ENCODE peak calls at places on chromosomes 3 and 15, in seven cellular contexts. Z is heart left ventricle, B is pancreas, K is mesendoderm, V is psoas muscle, R is thyroid gland, Y is uterus. E is an unnamed sample. For H3K36me3, the result is how much of the 10 kb centered on the place peaks cover.

GRCh38 chr3:130462089-130462488 is 54.9 kb upstream of the COL6A6 start:
- DNase-seq in Z (no peak), B (no peak), K (no peak), V (no peak), R (no peak), Y (no peak), E (no peak)

GRCh38 chr3:43405888-43406636 is 119.7 kb downstream of the SNRK start:
- DNase-seq in Z (peak), B (no peak), K (no peak), V (peak), R (no peak), Y (no peak), E (no peak)

GRCh38 chr3:42025388-42026138 is 63.7 kb upstream of the ULK4 start:
- DNase-seq in Z (peak), B (peak), K (peak), V (peak), R (peak), Y (peak), E (peak)

GRCh38 chr15:81303241-81304225 is 20.4 kb downstream of the STARD5 start:
- DNase-seq in Z (no peak), B (no peak), K (no peak), V (no peak), R (no peak), Y (no peak), E (no peak)

GRCh38 chr3:71504250-71505036 is 79.1 kb downstream of the FOXP1 start:
- DNase-seq in Z (no peak), B (no peak), K (no peak), V (no peak), R (no peak), Y (no peak), E (no peak)

GRCh38 chr15:64348455-64348854 is 7.5 kb downstream of the CSNK1G1 start:
- DNase-seq in Z (no peak), B (no peak), K (no peak), V (no peak), R (no peak), Y (no peak), E (no peak)

GRCh38 chr15:56965614-56966013 is 47.2 kb downstream of the TCF12 start:
- DNase-seq in Z (no peak), B (no peak), K (no peak), V (no peak), R (no peak), Y (no peak), E (no peak)

GRCh38 chr3:50853936-50854335 is 179.2 kb downstream of the DOCK3 start:
- DNase-seq in Z (no peak), B (no peak), K (no peak), V (no peak), R (no peak), Y (no peak), E (no peak)

GRCh38 chr3:132535575-132536441 is 61.3 kb upstream of the ACKR4 start:
- DNase-seq in Z (peak), B (peak), K (peak), V (no peak), R (peak), Y (peak), E (peak)

GRCh38 chr15:96869122-96869521 is 538.6 kb downstream of the NR2F2 start:
- DNase-seq in Z (no peak), B (no peak), K (no peak), V (no peak), R (no peak), Y (no peak), E (no peak)

GRCh38 chr3:118823626-118824025 is 211.0 kb downstream of the IGSF11 start:
- DNase-seq in Z (no peak), B (no peak), K (no peak), V (no peak), R (no peak), Y (no peak), E (no peak)

GRCh38 chr3:151835751-151836550 is 22.0 kb downstream of the AADAC start:
- DNase-seq in Z (no peak), B (no peak), K (peak), V (no peak), R (no peak), Y (no peak), E (no peak)

GRCh38 chr3:47542614-47543173 is 29.2 kb upstream of the ELP6 start:
- DNase-seq in Z (no peak), B (peak), K (no peak), V (peak), R (no peak), Y (peak), E (no peak)

GRCh38 chr3:183743231-183743630 is 45.6 kb downstream of the YEATS2 start:
- DNase-seq in Z (no peak), B (no peak), K (no peak), V (no peak), R (peak), Y (no peak), E (no peak)

GRCh38 chr3:102141913-102142210 is 292.5 kb downstream of the NFKBIZ start:
- DNase-seq in Z (no peak), B (no peak), K (no peak), V (no peak), R (no peak), Y (no peak), E (no peak)

GRCh38 chr3:124654470-124654845 is 75.8 kb upstream of the UMPS start:
- DNase-seq in Z (no peak), B (no peak), K (no peak), V (no peak), R (no peak), Y (no peak), E (no peak)

GRCh38 chr3:172787746-172788145 is 37.2 kb downstream of the ECT2 start:
- DNase-seq in Z (no peak), B (no peak), K (no peak), V (no peak), R (no peak), Y (no peak), E (no peak)

GRCh38 chr3:127065561-127066270 is 82.8 kb downstream of the PLXNA1 start:
- DNase-seq in Z (no peak), B (no peak), K (no peak), V (peak), R (no peak), Y (no peak), E (no peak)

GRCh38 chr15:67992834-67993233 is 61.3 kb upstream of the PIAS1 start:
- DNase-seq in Z (no peak), B (no peak), K (peak), V (no peak), R (no peak), Y (no peak), E (no peak)

GRCh38 chr3:188817920-188818239 is 353.9 kb upstream of the TPRG1 start:
- DNase-seq in Z (no peak), B (no peak), K (no peak), V (no peak), R (no peak), Y (no peak), E (no peak)

GRCh38 chr3:192816274-192816853 is 89.0 kb upstream of the FGF12 start:
- DNase-seq in Z (no peak), B (peak), K (peak), V (no peak), R (no peak), Y (no peak), E (peak)

GRCh38 chr15:89462198-89462912 is 34.0 kb downstream of the RHCG start:
- DNase-seq in Z (no peak), B (peak), K (no peak), V (no peak), R (no peak), Y (no peak), E (no peak)

GRCh38 chr3:48301020-48301813 is 32.2 kb downstream of the SPINK8 start:
- DNase-seq in Z (peak), B (peak), K (peak), V (peak), R (peak), Y (peak), E (peak)

GRCh38 chr3:36596411-36596810 is 167.9 kb downstream of the DCLK3 start:
- DNase-seq in Z (no peak), B (no peak), K (no peak), V (no peak), R (no peak), Y (no peak), E (no peak)

DNA sequence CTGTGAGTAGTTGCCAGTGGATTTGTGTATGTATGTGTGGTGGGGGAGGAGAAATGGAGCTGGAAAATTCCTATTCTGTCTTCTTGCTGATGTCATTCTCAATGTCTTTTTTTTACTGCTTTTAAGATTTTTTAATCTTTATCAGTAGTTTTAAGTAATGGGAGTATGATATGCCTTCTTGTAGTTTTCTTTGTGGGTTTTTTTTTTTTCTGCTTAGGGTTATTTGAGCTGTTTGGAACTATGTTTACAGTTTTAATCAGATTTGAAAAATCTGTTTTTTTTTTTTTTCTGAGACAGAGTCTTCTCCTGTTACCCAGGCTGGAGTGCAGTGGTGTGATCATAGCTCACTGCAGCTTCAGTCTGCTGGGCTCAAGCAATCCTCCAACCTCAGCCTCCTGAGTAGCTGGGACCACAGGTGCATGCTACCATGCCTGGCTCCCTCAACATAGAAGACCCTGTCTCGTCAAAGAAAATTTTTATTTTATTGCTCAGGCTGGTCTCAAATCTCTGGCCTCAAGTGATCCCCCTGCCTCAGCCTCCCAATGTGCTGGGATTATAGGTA is 37.1 kb downstream of the RPL39L start:
- DNase-seq in Z (no peak), B (no peak), K (no peak), V (no peak), R (peak), Y (no peak), E (no peak)
- H3K4me3 ChIP-seq in Z (peak), B (no peak), K (no peak), V (peak), R (no peak), Y (no peak), E (peak)

DNA sequence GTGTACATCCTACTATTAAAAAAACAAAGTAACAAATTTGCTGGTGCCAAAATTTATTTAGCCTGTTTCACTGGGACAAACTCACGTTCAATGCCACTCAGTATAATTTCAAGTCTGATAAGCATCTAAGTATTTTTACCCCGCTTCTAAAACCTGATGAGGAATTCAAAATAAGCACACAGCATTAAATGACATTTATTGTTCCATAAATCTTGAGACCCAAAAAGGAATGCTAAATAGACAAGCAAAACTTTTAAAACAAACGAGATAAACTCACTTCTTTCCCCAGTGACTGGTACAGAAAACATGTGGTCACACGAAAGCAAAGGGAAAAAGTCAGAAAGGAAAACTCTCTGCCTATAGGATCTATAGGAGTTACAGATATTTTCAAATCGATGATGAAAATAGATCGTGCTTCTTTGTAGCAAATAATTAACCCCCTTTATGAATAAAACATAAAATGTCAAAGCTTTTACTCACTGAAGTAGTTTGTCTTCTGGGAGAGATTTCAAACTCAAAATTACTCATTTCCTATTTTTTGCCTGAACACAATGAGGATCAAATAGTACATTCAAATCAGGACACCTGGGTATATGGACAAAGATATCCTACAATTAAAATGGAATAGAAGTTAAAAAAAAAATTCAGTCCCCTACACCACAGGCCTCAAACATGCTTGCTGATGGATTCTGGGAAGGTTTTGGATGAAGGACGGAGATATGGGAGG is 51.7 kb downstream of the UBP1 start:
- DNase-seq in Z (no peak), B (no peak), K (no peak), V (no peak), R (no peak), Y (no peak), E (no peak)
- H3K36me3 ChIP-seq in Z (half or more), B (under half), K (under half), V (under half), R (under half), Y (under half), E (under half)

DNA sequence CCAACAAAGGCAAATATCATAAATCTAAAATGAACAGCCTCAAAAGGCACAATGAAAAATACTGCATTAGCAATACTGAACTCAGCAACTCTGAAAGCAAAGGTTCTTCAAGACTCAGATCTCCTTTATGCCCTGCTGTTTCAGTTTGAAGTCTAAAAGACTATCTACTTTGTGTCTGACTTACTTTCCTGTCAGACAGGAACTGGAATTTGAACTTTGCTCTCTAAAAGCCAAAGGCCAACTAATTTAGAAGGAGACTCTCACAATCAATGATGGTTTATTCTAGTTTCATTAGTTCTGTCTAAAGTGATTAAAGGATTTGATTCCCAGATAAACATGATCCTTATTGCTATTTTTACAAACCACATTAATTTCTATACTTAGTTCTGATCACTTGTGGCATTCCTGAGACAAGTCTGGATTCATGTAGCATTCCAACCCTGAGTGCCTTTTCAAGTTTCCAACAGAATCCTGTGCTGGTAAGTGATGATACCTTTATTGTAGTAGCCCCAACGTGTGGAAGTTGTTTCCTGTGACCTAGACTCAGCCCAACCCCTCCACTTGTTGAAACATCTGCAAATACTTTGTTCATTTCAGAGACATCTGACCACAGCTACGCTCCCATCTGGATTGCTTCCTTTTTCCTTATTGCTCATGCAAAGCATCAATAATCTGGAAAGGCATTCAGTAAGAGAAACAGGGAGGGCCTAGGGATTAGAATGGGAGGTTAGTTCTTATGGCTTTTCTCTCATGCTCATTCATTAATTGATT is 14.9 kb upstream of the LEKR1 start:
- DNase-seq in Z (no peak), B (no peak), K (no peak), V (no peak), R (no peak), Y (no peak), E (no peak)
- H3K27ac ChIP-seq in Z (no peak), B (no peak), K (no peak), V (no peak), R (no peak), Y (no peak), E (peak)

GRCh38 chr3:39148116-39149058 is 5.0 kb downstream of the CSRNP1 start:
- DNase-seq in Z (no peak), B (no peak), K (peak), V (no peak), R (no peak), Y (no peak), E (no peak)
- H3K4me3 ChIP-seq in Z (peak), B (peak), K (no peak), V (peak), R (no peak), Y (no peak), E (no peak)

DNA sequence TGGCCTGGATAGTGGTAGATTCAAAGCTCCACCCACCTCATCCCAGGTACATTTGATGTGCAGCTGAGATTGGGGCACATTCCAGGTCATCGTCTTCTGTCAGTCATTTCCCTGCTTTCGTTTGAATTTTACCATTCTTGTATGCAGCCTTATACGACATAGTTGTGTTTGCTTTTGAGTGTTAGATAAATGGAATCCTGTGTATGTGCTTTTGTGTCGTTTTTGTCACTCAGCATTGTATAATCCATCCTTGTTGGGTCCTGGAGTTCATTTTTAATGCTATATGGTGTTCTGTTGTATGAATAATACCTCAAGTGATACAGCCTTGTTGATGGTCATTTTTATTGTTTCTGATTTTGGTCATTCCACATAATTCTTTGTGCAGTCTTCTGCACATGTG is 7.3 kb downstream of the RCCD1 start:
- DNase-seq in Z (no peak), B (no peak), K (no peak), V (no peak), R (no peak), Y (no peak), E (no peak)
- H3K36me3 ChIP-seq in Z (half or more), B (under half), K (under half), V (under half), R (under half), Y (under half), E (under half)

GRCh38 chr3:82132210-82133069 is 371.0 kb upstream of the GBE1 start:
- DNase-seq in Z (no peak), B (no peak), K (no peak), V (no peak), R (no peak), Y (no peak), E (no peak)
- H3K27ac ChIP-seq in Z (no peak), B (no peak), K (no peak), V (no peak), R (no peak), Y (no peak), E (no peak)

E was measured in SK-N-MC.